ENCODE peak calls at places on chromosomes 7 and 10, in four cellular contexts. One of them, this sample, is unnamed.

GRCh38 chr10:11299125-11299524 is 281.5 kb downstream of the CELF2 start:
- DNase-seq in psoas muscle: no peak
- DNase-seq in cardiac muscle cell: no peak
- DNase-seq in stomach: no peak
- DNase-seq in this sample: no peak

GRCh38 chr7:134254311-134254710 is 62.4 kb downstream of the SLC35B4 start:
- DNase-seq in psoas muscle: no peak
- DNase-seq in cardiac muscle cell: no peak
- DNase-seq in stomach: no peak
- DNase-seq in this sample: no peak

GRCh38 chr10:96118604-96119450 is 11.3 kb upstream of the ZNF518A start:
- DNase-seq in psoas muscle: no peak
- DNase-seq in cardiac muscle cell: no peak
- DNase-seq in stomach: no peak
- DNase-seq in this sample: no peak

GRCh38 chr10:79351332-79351731 is 4.1 kb downstream of the PPIF start:
- DNase-seq in psoas muscle: no peak
- DNase-seq in cardiac muscle cell: no peak
- DNase-seq in stomach: no peak
- DNase-seq in this sample: no peak

GRCh38 chr7:3922175-3922635 is 621.2 kb downstream of the SDK1 start:
- DNase-seq in psoas muscle: no peak
- DNase-seq in cardiac muscle cell: peak
- DNase-seq in stomach: no peak
- DNase-seq in this sample: peak

GRCh38 chr10:77821551-77821950 is 105.0 kb downstream of the DLG5 start:
- DNase-seq in psoas muscle: peak
- DNase-seq in cardiac muscle cell: no peak
- DNase-seq in stomach: no peak
- DNase-seq in this sample: no peak

GRCh38 chr10:105843786-105844560 is 1202.9 kb downstream of the SORCS3 start:
- DNase-seq in psoas muscle: no peak
- DNase-seq in cardiac muscle cell: no peak
- DNase-seq in stomach: no peak
- DNase-seq in this sample: no peak

GRCh38 chr7:116953372-116953726 is at the start of gene ST7:
- DNase-seq in psoas muscle: peak
- DNase-seq in cardiac muscle cell: peak
- DNase-seq in stomach: peak
- DNase-seq in this sample: peak

GRCh38 chr7:28723336-28723735 is 234.8 kb downstream of the TRIL start:
- DNase-seq in psoas muscle: no peak
- DNase-seq in cardiac muscle cell: no peak
- DNase-seq in stomach: no peak
- DNase-seq in this sample: no peak

DNA sequence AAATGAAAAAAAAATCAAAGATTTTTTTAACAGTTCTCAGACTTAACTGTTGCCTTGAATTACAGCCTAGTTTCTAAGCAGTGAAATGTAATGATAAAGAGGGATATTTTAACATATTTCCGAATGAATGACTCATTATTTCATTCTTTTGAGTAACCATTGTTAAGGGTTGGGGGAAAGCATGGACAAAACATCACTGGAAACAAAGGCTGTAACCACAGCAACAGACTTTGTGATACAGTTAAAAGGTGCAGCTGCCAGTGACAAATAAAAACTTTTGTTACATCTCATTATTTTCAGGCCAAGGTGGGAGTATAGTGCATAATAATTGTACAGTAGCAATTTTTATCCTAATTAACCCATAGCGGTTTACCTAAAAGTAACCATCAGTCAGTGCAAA is 172.6 kb downstream of the LRRTM3 start:
- DNase-seq in psoas muscle: no peak
- DNase-seq in cardiac muscle cell: no peak
- DNase-seq in stomach: no peak
- DNase-seq in this sample: no peak
- H3K4me3 ChIP-seq in psoas muscle: no peak
- H3K4me3 ChIP-seq in cardiac muscle cell: no peak
- H3K4me3 ChIP-seq in stomach: no peak
- H3K4me3 ChIP-seq in this sample: no peak

GRCh38 chr10:120891367-120891766 is 40.2 kb downstream of the WDR11 start:
- DNase-seq in psoas muscle: no peak
- DNase-seq in cardiac muscle cell: no peak
- DNase-seq in stomach: no peak
- DNase-seq in this sample: no peak
- TF ChIP-seq CTCF in psoas muscle: no peak
- TF ChIP-seq CTCF in cardiac muscle cell: no peak
- TF ChIP-seq CTCF in stomach: no peak
- TF ChIP-seq CTCF in this sample: no peak

DNA sequence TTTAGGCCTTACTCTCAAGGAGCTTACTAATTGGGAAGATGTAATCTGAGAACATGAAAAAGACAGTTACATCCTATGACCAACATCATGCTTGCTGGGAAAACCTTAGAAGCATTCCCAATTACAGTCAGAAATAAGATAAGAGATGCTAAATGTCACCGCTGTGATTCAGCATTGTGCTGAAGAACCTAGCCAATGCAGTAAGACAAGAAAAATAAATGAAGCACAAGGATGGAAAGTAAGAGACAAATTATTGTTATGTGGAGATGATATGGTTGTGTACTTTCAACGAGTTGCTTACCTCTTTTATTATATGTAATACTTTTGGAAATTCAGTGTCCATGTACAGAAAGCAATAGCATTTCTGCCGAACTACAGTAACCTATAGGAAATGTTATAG is 104.8 kb downstream of the RBM20 start:
- DNase-seq in psoas muscle: no peak
- DNase-seq in cardiac muscle cell: no peak
- DNase-seq in stomach: no peak
- DNase-seq in this sample: no peak
- H3K27ac ChIP-seq in psoas muscle: no peak
- H3K27ac ChIP-seq in cardiac muscle cell: no peak
- H3K27ac ChIP-seq in stomach: no peak
- H3K27ac ChIP-seq in this sample: no peak

GRCh38 chr10:88991900-88992237 is 1.3 kb downstream of the FAS start:
- DNase-seq in psoas muscle: no peak
- DNase-seq in cardiac muscle cell: no peak
- DNase-seq in stomach: no peak
- DNase-seq in this sample: no peak
- H3K4me3 ChIP-seq in psoas muscle: peak
- H3K4me3 ChIP-seq in cardiac muscle cell: peak
- H3K4me3 ChIP-seq in stomach: peak
- H3K4me3 ChIP-seq in this sample: peak

DNA sequence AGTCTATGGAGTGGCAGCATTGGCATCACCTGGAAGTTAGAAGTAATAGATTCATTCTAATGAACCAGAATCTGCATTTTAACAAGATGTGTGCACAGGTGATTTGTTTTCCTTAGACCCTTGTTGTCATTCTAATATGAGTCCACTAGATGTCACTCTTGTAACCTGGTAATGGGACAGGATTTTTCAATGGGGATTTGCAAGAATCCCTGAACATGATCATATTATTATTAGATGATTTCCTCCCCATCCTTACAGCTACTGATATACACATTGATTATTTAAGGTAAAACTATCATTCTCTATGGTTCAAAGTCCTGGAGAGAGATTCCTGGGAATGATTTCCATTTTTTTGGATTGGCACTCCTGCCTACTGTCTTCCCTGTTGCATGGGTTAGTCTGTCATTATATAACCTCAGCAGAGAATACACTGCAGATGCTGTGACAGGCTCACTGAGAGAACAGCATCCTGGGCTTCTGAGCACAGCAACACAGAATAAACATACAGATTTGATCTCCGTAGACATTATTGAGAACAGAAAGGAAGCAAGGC is 194.9 kb downstream of the SUGCT start:
- DNase-seq in psoas muscle: no peak
- DNase-seq in cardiac muscle cell: peak
- DNase-seq in stomach: no peak
- DNase-seq in this sample: no peak
- TF ChIP-seq CTCF in psoas muscle: peak
- TF ChIP-seq CTCF in cardiac muscle cell: peak
- TF ChIP-seq CTCF in stomach: no peak
- TF ChIP-seq CTCF in this sample: peak

GRCh38 chr7:148390381-148390780 is 200.2 kb upstream of the C7orf33 start:
- DNase-seq in psoas muscle: no peak
- DNase-seq in cardiac muscle cell: no peak
- DNase-seq in stomach: no peak
- DNase-seq in this sample: no peak
- H3K27ac ChIP-seq in psoas muscle: no peak
- H3K27ac ChIP-seq in cardiac muscle cell: no peak
- H3K27ac ChIP-seq in stomach: no peak
- H3K27ac ChIP-seq in this sample: no peak

GRCh38 chr10:108034808-108035207 is 870.3 kb upstream of the SORCS1 start:
- DNase-seq in psoas muscle: no peak
- DNase-seq in cardiac muscle cell: no peak
- DNase-seq in stomach: no peak
- DNase-seq in this sample: no peak

GRCh38 chr10:108036298-108036697 is 871.8 kb upstream of the SORCS1 start:
- DNase-seq in psoas muscle: no peak
- DNase-seq in cardiac muscle cell: no peak
- DNase-seq in stomach: no peak
- DNase-seq in this sample: no peak

GRCh38 chr10:108037061-108037460 is 872.6 kb upstream of the SORCS1 start:
- DNase-seq in psoas muscle: no peak
- DNase-seq in cardiac muscle cell: no peak
- DNase-seq in stomach: no peak
- DNase-seq in this sample: no peak

GRCh38 chr10:108031505-108031904 is 867.0 kb upstream of the SORCS1 start:
- DNase-seq in psoas muscle: no peak
- DNase-seq in cardiac muscle cell: no peak
- DNase-seq in stomach: no peak
- DNase-seq in this sample: no peak
- H3K4me3 ChIP-seq in psoas muscle: no peak
- H3K4me3 ChIP-seq in cardiac muscle cell: no peak
- H3K4me3 ChIP-seq in stomach: no peak
- H3K4me3 ChIP-seq in this sample: no peak

This sample was measured in WERI-Rb-1.